ENCODE peak calls at places on chromosomes 13 and 19, in six cellular contexts. One of them, this sample, is unnamed.

GRCh38 chr19:41298327-41298964 is 11.5 kb upstream of the CCDC97 start:
- DNase-seq in kidney epithelial cell: no peak
- DNase-seq in Peyer's patch: peak; percentile 65
- DNase-seq in astrocyte: peak; percentile 71
- DNase-seq in IMR-90: peak; percentile 82
- DNase-seq in pancreas: no peak
- DNase-seq in this sample: peak; percentile 63

GRCh38 chr19:277581-278165 is 13.5 kb downstream of the PLPP2 start:
- DNase-seq in kidney epithelial cell: no peak
- DNase-seq in Peyer's patch: no peak
- DNase-seq in astrocyte: peak; percentile 22
- DNase-seq in IMR-90: peak; percentile 35
- DNase-seq in pancreas: no peak
- DNase-seq in this sample: peak; percentile 33

GRCh38 chr19:20422616-20423205 is 142.9 kb downstream of the ZNF737 start:
- DNase-seq in kidney epithelial cell: no peak
- DNase-seq in Peyer's patch: no peak
- DNase-seq in astrocyte: no peak
- DNase-seq in IMR-90: no peak
- DNase-seq in pancreas: peak; percentile 36
- DNase-seq in this sample: no peak

GRCh38 chr19:2942928-2943640 is 1.7 kb downstream of the ZNF77 start:
- DNase-seq in kidney epithelial cell: no peak
- DNase-seq in Peyer's patch: no peak
- DNase-seq in astrocyte: no peak
- DNase-seq in IMR-90: no peak
- DNase-seq in pancreas: no peak
- DNase-seq in this sample: no peak

GRCh38 chr13:51764184-51765141 is 39.5 kb downstream of the DHRS12 start:
- DNase-seq in kidney epithelial cell: peak; percentile 70
- DNase-seq in Peyer's patch: peak; percentile 37
- DNase-seq in astrocyte: peak; percentile 75
- DNase-seq in IMR-90: peak; percentile 97
- DNase-seq in pancreas: peak; percentile 78
- DNase-seq in this sample: peak; percentile 78

GRCh38 chr13:32883501-32883900 is 132.7 kb upstream of the KL start:
- DNase-seq in kidney epithelial cell: no peak
- DNase-seq in Peyer's patch: no peak
- DNase-seq in astrocyte: peak; percentile 51
- DNase-seq in IMR-90: peak; percentile 46
- DNase-seq in pancreas: no peak
- DNase-seq in this sample: peak; percentile 56

GRCh38 chr19:1648926-1649541 is 3.4 kb downstream of the TCF3 start:
- DNase-seq in kidney epithelial cell: no peak
- DNase-seq in Peyer's patch: peak; percentile 68
- DNase-seq in astrocyte: no peak
- DNase-seq in IMR-90: no peak
- DNase-seq in pancreas: peak; percentile 62
- DNase-seq in this sample: no peak

GRCh38 chr13:20525601-20526544 is at the start of gene CRYL1:
- DNase-seq in kidney epithelial cell: no peak
- DNase-seq in Peyer's patch: peak; percentile 73
- DNase-seq in astrocyte: peak; percentile 52
- DNase-seq in IMR-90: peak; percentile 73
- DNase-seq in pancreas: peak; percentile 84
- DNase-seq in this sample: peak; percentile 48

GRCh38 chr13:23579886-23580706 is 9.9 kb downstream of the TNFRSF19 start:
- DNase-seq in kidney epithelial cell: no peak
- DNase-seq in Peyer's patch: no peak
- DNase-seq in astrocyte: no peak
- DNase-seq in IMR-90: peak; percentile 40
- DNase-seq in pancreas: no peak
- DNase-seq in this sample: no peak

GRCh38 chr19:8897106-8897505 is 64.9 kb downstream of the MBD3L1 start:
- DNase-seq in kidney epithelial cell: no peak
- DNase-seq in Peyer's patch: no peak
- DNase-seq in astrocyte: no peak
- DNase-seq in IMR-90: no peak
- DNase-seq in pancreas: no peak
- DNase-seq in this sample: no peak

GRCh38 chr13:46934749-46935148 is 37.9 kb upstream of the HTR2A start:
- DNase-seq in kidney epithelial cell: no peak
- DNase-seq in Peyer's patch: no peak
- DNase-seq in astrocyte: no peak
- DNase-seq in IMR-90: no peak
- DNase-seq in pancreas: no peak
- DNase-seq in this sample: no peak

GRCh38 chr19:55257461-55258411 is 1.1 kb downstream of the PPP6R1 start:
- DNase-seq in kidney epithelial cell: no peak
- DNase-seq in Peyer's patch: peak; percentile 38
- DNase-seq in astrocyte: no peak
- DNase-seq in IMR-90: peak; percentile 32
- DNase-seq in pancreas: peak; percentile 68
- DNase-seq in this sample: peak; percentile 4

GRCh38 chr19:13718733-13719132 is 45.6 kb upstream of the MRI1 start:
- DNase-seq in kidney epithelial cell: no peak
- DNase-seq in Peyer's patch: no peak
- DNase-seq in astrocyte: peak; percentile 49
- DNase-seq in IMR-90: peak; percentile 66
- DNase-seq in pancreas: no peak
- DNase-seq in this sample: peak; percentile 89

GRCh38 chr19:32233885-32234284 is 111.5 kb upstream of the ZNF507 start:
- DNase-seq in kidney epithelial cell: no peak
- DNase-seq in Peyer's patch: no peak
- DNase-seq in astrocyte: no peak
- DNase-seq in IMR-90: no peak
- DNase-seq in pancreas: no peak
- DNase-seq in this sample: no peak

GRCh38 chr13:22839554-22840286 is 341.1 kb upstream of the SGCG start:
- DNase-seq in kidney epithelial cell: no peak
- DNase-seq in Peyer's patch: no peak
- DNase-seq in astrocyte: no peak
- DNase-seq in IMR-90: no peak
- DNase-seq in pancreas: no peak
- DNase-seq in this sample: no peak

GRCh38 chr19:53019684-53020083 is 6.0 kb downstream of the ERVV-1 start:
- DNase-seq in kidney epithelial cell: no peak
- DNase-seq in Peyer's patch: no peak
- DNase-seq in astrocyte: no peak
- DNase-seq in IMR-90: no peak
- DNase-seq in pancreas: no peak
- DNase-seq in this sample: no peak

GRCh38 chr13:112554214-112554850 is 33.6 kb downstream of the TUBGCP3 start:
- DNase-seq in kidney epithelial cell: no peak
- DNase-seq in Peyer's patch: no peak
- DNase-seq in astrocyte: no peak
- DNase-seq in IMR-90: no peak
- DNase-seq in pancreas: no peak
- DNase-seq in this sample: no peak

GRCh38 chr13:100434010-100434763 is 154.4 kb downstream of the GGACT start:
- DNase-seq in kidney epithelial cell: peak; percentile 26
- DNase-seq in Peyer's patch: no peak
- DNase-seq in astrocyte: peak; percentile 64
- DNase-seq in IMR-90: peak; percentile 68
- DNase-seq in pancreas: no peak
- DNase-seq in this sample: peak; percentile 19

GRCh38 chr13:77338961-77339401 is 12.1 kb upstream of the MYCBP2 start:
- DNase-seq in kidney epithelial cell: no peak
- DNase-seq in Peyer's patch: no peak
- DNase-seq in astrocyte: no peak
- DNase-seq in IMR-90: no peak
- DNase-seq in pancreas: no peak
- DNase-seq in this sample: no peak

GRCh38 chr13:59861676-59862075 is 302.1 kb downstream of the DIAPH3 start:
- DNase-seq in kidney epithelial cell: no peak
- DNase-seq in Peyer's patch: no peak
- DNase-seq in astrocyte: no peak
- DNase-seq in IMR-90: no peak
- DNase-seq in pancreas: no peak
- DNase-seq in this sample: no peak

GRCh38 chr19:2561895-2562294 is 86.0 kb downstream of the GADD45B start:
- DNase-seq in kidney epithelial cell: no peak
- DNase-seq in Peyer's patch: peak; percentile 64
- DNase-seq in astrocyte: no peak
- DNase-seq in IMR-90: no peak
- DNase-seq in pancreas: peak; percentile 15
- DNase-seq in this sample: no peak

GRCh38 chr13:50744261-50744660 is 99.2 kb downstream of the DLEU7 start:
- DNase-seq in kidney epithelial cell: no peak
- DNase-seq in Peyer's patch: no peak
- DNase-seq in astrocyte: no peak
- DNase-seq in IMR-90: no peak
- DNase-seq in pancreas: no peak
- DNase-seq in this sample: no peak

GRCh38 chr13:50740052-50740741 is 103.3 kb downstream of the DLEU7 start:
- DNase-seq in kidney epithelial cell: no peak
- DNase-seq in Peyer's patch: no peak
- DNase-seq in astrocyte: peak; percentile 24
- DNase-seq in IMR-90: no peak
- DNase-seq in pancreas: no peak
- DNase-seq in this sample: no peak

GRCh38 chr13:50747939-50748338 is 95.6 kb downstream of the DLEU7 start:
- DNase-seq in kidney epithelial cell: no peak
- DNase-seq in Peyer's patch: no peak
- DNase-seq in astrocyte: no peak
- DNase-seq in IMR-90: no peak
- DNase-seq in pancreas: no peak
- DNase-seq in this sample: no peak

GRCh38 chr13:50742353-50742752 is 101.1 kb downstream of the DLEU7 start:
- DNase-seq in kidney epithelial cell: no peak
- DNase-seq in Peyer's patch: no peak
- DNase-seq in astrocyte: no peak
- DNase-seq in IMR-90: no peak
- DNase-seq in pancreas: no peak
- DNase-seq in this sample: no peak

GRCh38 chr13:50745542-50745941 is 98.0 kb downstream of the DLEU7 start:
- DNase-seq in kidney epithelial cell: no peak
- DNase-seq in Peyer's patch: no peak
- DNase-seq in astrocyte: no peak
- DNase-seq in IMR-90: no peak
- DNase-seq in pancreas: no peak
- DNase-seq in this sample: no peak
- TF ChIP-seq CTCF in kidney epithelial cell: no peak
- TF ChIP-seq CTCF in Peyer's patch: no peak
- TF ChIP-seq CTCF in astrocyte: peak; percentile 4
- TF ChIP-seq CTCF in IMR-90: no peak
- TF ChIP-seq CTCF in pancreas: no peak
- TF ChIP-seq CTCF in this sample: no peak

GRCh38 chr19:18017275-18018083 is 9.5 kb downstream of the ARRDC2 start:
- DNase-seq in kidney epithelial cell: no peak
- DNase-seq in Peyer's patch: no peak
- DNase-seq in astrocyte: no peak
- DNase-seq in IMR-90: no peak
- DNase-seq in pancreas: no peak
- DNase-seq in this sample: no peak

GRCh38 chr19:18021121-18021755 is 13.3 kb downstream of the ARRDC2 start:
- DNase-seq in kidney epithelial cell: no peak
- DNase-seq in Peyer's patch: peak; percentile 86
- DNase-seq in astrocyte: peak; percentile 69
- DNase-seq in IMR-90: peak; percentile 88
- DNase-seq in pancreas: peak; percentile 85
- DNase-seq in this sample: peak; percentile 84

GRCh38 chr19:18023596-18024212 is 15.7 kb downstream of the ARRDC2 start:
- DNase-seq in kidney epithelial cell: no peak
- DNase-seq in Peyer's patch: peak; percentile 99
- DNase-seq in astrocyte: no peak
- DNase-seq in IMR-90: no peak
- DNase-seq in pancreas: no peak
- DNase-seq in this sample: no peak

GRCh38 chr19:18020212-18021067 is 12.5 kb downstream of the ARRDC2 start:
- DNase-seq in kidney epithelial cell: no peak
- DNase-seq in Peyer's patch: no peak
- DNase-seq in astrocyte: peak; percentile 18
- DNase-seq in IMR-90: peak; percentile 49
- DNase-seq in pancreas: peak; percentile 92
- DNase-seq in this sample: no peak
- TF ChIP-seq CTCF in kidney epithelial cell: no peak
- TF ChIP-seq CTCF in Peyer's patch: no peak
- TF ChIP-seq CTCF in astrocyte: no peak
- TF ChIP-seq CTCF in IMR-90: no peak
- TF ChIP-seq CTCF in pancreas: no peak
- TF ChIP-seq CTCF in this sample: no peak

DNA sequence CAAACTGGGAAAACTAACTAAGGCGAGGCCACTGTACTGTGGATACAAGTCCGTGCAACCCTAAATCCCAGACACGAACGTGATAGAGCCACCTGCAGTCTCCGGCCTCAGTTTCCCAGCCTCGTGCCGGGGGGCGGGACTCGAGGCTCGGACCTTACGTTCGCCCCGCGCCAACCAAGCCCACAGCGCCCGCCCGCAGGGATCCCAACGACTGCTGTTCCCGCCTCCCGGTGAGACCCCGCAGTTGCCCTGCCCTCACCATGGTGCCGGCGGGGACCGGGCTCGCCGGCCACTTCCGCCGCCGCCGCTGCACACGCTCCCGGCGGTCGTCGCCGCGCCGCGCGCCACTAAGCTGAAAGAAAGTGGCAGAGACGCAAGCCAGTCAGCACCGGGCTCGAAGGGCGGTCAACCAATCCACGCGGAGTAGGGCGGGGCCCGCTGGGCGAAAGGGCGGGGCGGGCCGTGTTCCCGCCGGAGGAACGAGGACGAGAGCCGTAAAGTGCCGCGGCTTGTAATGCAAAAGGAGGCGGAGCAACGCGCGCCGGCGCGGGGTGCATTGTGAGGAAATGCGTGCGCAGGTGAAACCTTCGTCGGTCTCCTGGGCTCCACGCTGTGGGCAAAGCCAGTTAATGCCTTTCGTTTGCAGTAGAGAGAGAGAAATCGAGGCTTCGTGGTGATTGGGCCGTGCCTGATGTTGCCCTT is at the start of gene LSM4:
- DNase-seq in kidney epithelial cell: peak; percentile 72
- DNase-seq in Peyer's patch: peak; percentile 99
- DNase-seq in astrocyte: peak; percentile 89
- DNase-seq in IMR-90: peak; percentile 95
- DNase-seq in pancreas: peak; percentile 99
- DNase-seq in this sample: peak; percentile 95
- TF ChIP-seq CTCF in kidney epithelial cell: peak; percentile 36
- TF ChIP-seq CTCF in Peyer's patch: peak; percentile 58
- TF ChIP-seq CTCF in astrocyte: no peak
- TF ChIP-seq CTCF in IMR-90: peak; percentile 44
- TF ChIP-seq CTCF in pancreas: no peak
- TF ChIP-seq CTCF in this sample: peak; percentile 33

GRCh38 chr19:35249146-35249847 is 495 bp downstream of the LSR start:
- DNase-seq in kidney epithelial cell: no peak
- DNase-seq in Peyer's patch: peak; percentile 40
- DNase-seq in astrocyte: no peak
- DNase-seq in IMR-90: no peak
- DNase-seq in pancreas: no peak
- DNase-seq in this sample: no peak

GRCh38 chr19:35246466-35247096 is 2.2 kb upstream of the LSR start:
- DNase-seq in kidney epithelial cell: no peak
- DNase-seq in Peyer's patch: no peak
- DNase-seq in astrocyte: no peak
- DNase-seq in IMR-90: no peak
- DNase-seq in pancreas: no peak
- DNase-seq in this sample: no peak

GRCh38 chr19:35249848-35250711 is 1.3 kb downstream of the LSR start:
- DNase-seq in kidney epithelial cell: no peak
- DNase-seq in Peyer's patch: peak; percentile 17
- DNase-seq in astrocyte: no peak
- DNase-seq in IMR-90: no peak
- DNase-seq in pancreas: peak; percentile 64
- DNase-seq in this sample: no peak

GRCh38 chr19:35248310-35249145 is at the start of gene LSR:
- DNase-seq in kidney epithelial cell: peak; percentile 55
- DNase-seq in Peyer's patch: peak; percentile 89
- DNase-seq in astrocyte: no peak
- DNase-seq in IMR-90: no peak
- DNase-seq in pancreas: peak; percentile 97
- DNase-seq in this sample: no peak

GRCh38 chr19:35247526-35248309 is 1.1 kb upstream of the LSR start:
- DNase-seq in kidney epithelial cell: peak; percentile 70
- DNase-seq in Peyer's patch: peak; percentile 72
- DNase-seq in astrocyte: no peak
- DNase-seq in IMR-90: no peak
- DNase-seq in pancreas: peak; percentile 96
- DNase-seq in this sample: no peak
- TF ChIP-seq CTCF in kidney epithelial cell: peak; percentile 54
- TF ChIP-seq CTCF in Peyer's patch: peak; percentile 71
- TF ChIP-seq CTCF in astrocyte: no peak
- TF ChIP-seq CTCF in IMR-90: no peak
- TF ChIP-seq CTCF in pancreas: no peak
- TF ChIP-seq CTCF in this sample: peak; percentile 12

This sample was measured in fibroblast of the aortic adventitia.